ENCODE peak calls at places on chromosome 18, in four cellular contexts. V is A549, I is NCI-H1694 treated with DMSO at 0.1 percent for 48 hours, X is omental fat pad. Z is an unnamed sample.

GRCh38 chr18:79567481-79568147 is 112.0 kb upstream of the CTDP1 start:
- DNase-seq in V (no peak), X (no peak), I (no peak), Z (peak; percentile 22)

GRCh38 chr18:10404148-10404547 is 50.3 kb upstream of the APCDD1 start:
- DNase-seq in X (no peak), V (no peak), I (no peak), Z (no peak)

GRCh38 chr18:8051388-8051787 is 484.3 kb downstream of the PTPRM start:
- DNase-seq in V (no peak), X (no peak), I (no peak), Z (no peak)

GRCh38 chr18:72823345-72823744 is 44.4 kb downstream of the NETO1 start:
- DNase-seq in I (no peak), X (no peak), V (no peak), Z (no peak)

GRCh38 chr18:55415258-55415871 is 172.6 kb downstream of the TCF4 start:
- DNase-seq in V (peak; percentile 24), I (peak; percentile 70), X (peak; percentile 99), Z (no peak)

GRCh38 chr18:76619342-76620315 is 124.6 kb upstream of the ZNF516 start:
- DNase-seq in V (no peak), I (no peak), X (peak; percentile 40), Z (no peak)

GRCh38 chr18:46079336-46079735 is 7.3 kb upstream of the PSTPIP2 start:
- DNase-seq in I (no peak), V (no peak), X (no peak), Z (no peak)

GRCh38 chr18:32019251-32019943 is 772 bp downstream of the RNF125 start:
- DNase-seq in X (peak; percentile 28), V (peak; percentile 16), I (no peak), Z (no peak)

GRCh38 chr18:35610089-35610488 is 28.5 kb downstream of the GALNT1 start:
- DNase-seq in I (no peak), X (no peak), V (no peak), Z (no peak)

GRCh38 chr18:49621851-49622351 is 60.0 kb downstream of the LIPG start:
- DNase-seq in X (no peak), I (no peak), V (no peak), Z (no peak)

GRCh38 chr18:40004246-40004645 is 1950.8 kb upstream of the PIK3C3 start:
- DNase-seq in X (no peak), I (peak; percentile 89), V (no peak), Z (no peak)

GRCh38 chr18:67600781-67601180 is 84.3 kb upstream of the DSEL start:
- DNase-seq in V (no peak), X (no peak), I (no peak), Z (no peak)

GRCh38 chr18:6881034-6881800 is 151.7 kb downstream of the ARHGAP28 start:
- DNase-seq in V (no peak), X (no peak), I (no peak), Z (no peak)

GRCh38 chr18:35110554-35111058 is 69.4 kb downstream of the MAPRE2 start:
- DNase-seq in X (no peak), I (no peak), V (no peak), Z (no peak)

Z was measured in glomerular endothelial cell.